ENCODE peak calls at places on chromosome 10, in five cellular contexts. I, A, P, U and R are unnamed samples.

GRCh38 chr10:4812952-4813351 is 13.1 kb upstream of the AKR1E2 start:
- DNase-seq in I (peak; percentile 94), A (no peak), P (no peak), U (no peak), R (peak; percentile 46)

GRCh38 chr10:3738855-3739350 is 46.1 kb downstream of the KLF6 start:
- DNase-seq in I (no peak), A (no peak), P (no peak), U (no peak), R (no peak)

GRCh38 chr10:122051609-122052385 is 62.8 kb downstream of the TACC2 start:
- DNase-seq in I (peak; percentile 71), A (no peak), P (peak; percentile 54), U (no peak), R (peak; percentile 84)

GRCh38 chr10:112801004-112801403 is 149.0 kb upstream of the TCF7L2 start:
- DNase-seq in I (no peak), A (no peak), P (no peak), U (no peak), R (no peak)

GRCh38 chr10:124624875-124625274 is 119.3 kb downstream of the FAM53B start:
- DNase-seq in I (no peak), A (no peak), P (no peak), U (peak; percentile 11), R (no peak)

GRCh38 chr10:18455086-18455884 is 196.1 kb downstream of the NSUN6 start:
- DNase-seq in I (no peak), A (no peak), P (no peak), U (no peak), R (no peak)

GRCh38 chr10:75401569-75402485 is at the start of gene ZNF503:
- DNase-seq in I (peak; percentile 99), A (peak; percentile 56), P (peak; percentile 98), U (peak; percentile 93), R (peak; percentile 99)

GRCh38 chr10:35058134-35058533 is 32.0 kb downstream of the CUL2 start:
- DNase-seq in I (peak; percentile 96), A (no peak), P (no peak), U (no peak), R (peak; percentile 90)

GRCh38 chr10:79355420-79356010 is 8.2 kb downstream of the PPIF start:
- DNase-seq in I (no peak), A (no peak), P (no peak), U (no peak), R (no peak)

GRCh38 chr10:49593998-49594397 is 16.1 kb upstream of the SLC18A3 start:
- DNase-seq in I (no peak), A (no peak), P (no peak), U (no peak), R (no peak)

GRCh38 chr10:85995791-85996190 is 370.8 kb downstream of the GRID1 start:
- DNase-seq in I (peak; percentile 2), A (peak; percentile 6), P (no peak), U (peak; percentile 5), R (peak; percentile 6)

GRCh38 chr10:15504101-15504840 is 133.2 kb upstream of the FAM171A1 start:
- DNase-seq in I (peak; percentile 2), A (no peak), P (no peak), U (no peak), R (peak; percentile 47)

GRCh38 chr10:22590115-22590514 is 124.3 kb downstream of the PIP4K2A start:
- DNase-seq in I (no peak), A (no peak), P (no peak), U (no peak), R (peak; percentile 18)

GRCh38 chr10:52229271-52229931 is 84.7 kb upstream of the DKK1 start:
- DNase-seq in I (peak; percentile 30), A (no peak), P (no peak), U (no peak), R (peak; percentile 27)

GRCh38 chr10:71268247-71268691 is 50.8 kb upstream of the SLC29A3 start:
- DNase-seq in I (peak; percentile 59), A (no peak), P (peak; percentile 55), U (no peak), R (peak; percentile 65)

GRCh38 chr10:96416643-96417042 is 57.8 kb upstream of the OPALIN start:
- DNase-seq in I (peak; percentile 14), A (no peak), P (no peak), U (no peak), R (no peak)

GRCh38 chr10:18659784-18660561 is 742 bp downstream of the ARL5B start:
- DNase-seq in I (peak; percentile 39), A (no peak), P (no peak), U (peak; percentile 46), R (peak; percentile 47)

GRCh38 chr10:17784701-17785100 is 24.4 kb upstream of the MRC1 start:
- DNase-seq in I (peak; percentile 78), A (no peak), P (no peak), U (no peak), R (peak; percentile 37)

GRCh38 chr10:124253006-124253405 is 159.6 kb upstream of the CHST15 start:
- DNase-seq in I (no peak), A (no peak), P (no peak), U (no peak), R (no peak)

GRCh38 chr10:62732841-62733653 is 71.5 kb upstream of the ADO start:
- DNase-seq in I (peak; percentile 96), A (no peak), P (no peak), U (no peak), R (peak; percentile 56)

GRCh38 chr10:95693668-95694534 is at the start of gene TCTN3:
- DNase-seq in I (peak; percentile 99), A (peak; percentile 72), P (peak; percentile 98), U (peak; percentile 96), R (peak; percentile 100)

GRCh38 chr10:62046522-62047239 is 145.2 kb downstream of the ARID5B start:
- DNase-seq in I (peak; percentile 80), A (no peak), P (peak; percentile 43), U (no peak), R (peak; percentile 72)

GRCh38 chr10:124149681-124150080 is 56.3 kb upstream of the CHST15 start:
- DNase-seq in I (no peak), A (peak; percentile 7), P (no peak), U (peak; percentile 95), R (no peak)

GRCh38 chr10:79058899-79059771 is 9.6 kb upstream of the ZMIZ1 start:
- DNase-seq in I (no peak), A (no peak), P (peak; percentile 7), U (no peak), R (no peak)

GRCh38 chr10:117544729-117545140 is 2.2 kb downstream of the EMX2 start:
- DNase-seq in I (no peak), A (no peak), P (no peak), U (no peak), R (no peak)

GRCh38 chr10:128275405-128275804 is 149.2 kb upstream of the MKI67 start:
- DNase-seq in I (no peak), A (peak; percentile 0), P (no peak), U (peak; percentile 77), R (no peak)

GRCh38 chr10:79260803-79261740 is 86.2 kb upstream of the PPIF start:
- DNase-seq in I (peak; percentile 46), A (no peak), P (no peak), U (peak; percentile 0), R (no peak)

GRCh38 chr10:49058341-49059255 is 56.7 kb downstream of the VSTM4 start:
- DNase-seq in I (no peak), A (no peak), P (peak; percentile 50), U (no peak), R (peak; percentile 8)

GRCh38 chr10:125121003-125121402 is 39.4 kb downstream of the CTBP2 start:
- DNase-seq in I (no peak), A (no peak), P (no peak), U (no peak), R (no peak)

GRCh38 chr10:31698169-31698890 is 230.3 kb downstream of the ARHGAP12 start:
- DNase-seq in I (peak; percentile 80), A (no peak), P (peak; percentile 81), U (no peak), R (peak; percentile 97)

GRCh38 chr10:22710139-22710745 is 4.1 kb downstream of the PIP4K2A start:
- DNase-seq in I (no peak), A (no peak), P (no peak), U (no peak), R (peak; percentile 21)

GRCh38 chr10:52391927-52392602 is 78.0 kb downstream of the DKK1 start:
- DNase-seq in I (no peak), A (no peak), P (no peak), U (no peak), R (no peak)

GRCh38 chr10:43203491-43204393 is 63.1 kb downstream of the RASGEF1A start:
- DNase-seq in I (no peak), A (peak; percentile 2), P (peak; percentile 24), U (no peak), R (no peak)

GRCh38 chr10:48614481-48615383 is 9.9 kb upstream of the ARHGAP22 start:
- DNase-seq in I (peak; percentile 50), A (no peak), P (no peak), U (no peak), R (peak; percentile 53)

GRCh38 chr10:88676283-88677060 is 12.2 kb downstream of the LIPF start:
- DNase-seq in I (no peak), A (no peak), P (no peak), U (no peak), R (no peak)

GRCh38 chr10:124650820-124651401 is 93.3 kb downstream of the FAM53B start:
- DNase-seq in I (peak; percentile 31), A (no peak), P (no peak), U (no peak), R (no peak)

GRCh38 chr10:802506-802905 is 113.0 kb upstream of the DIP2C start:
- DNase-seq in I (no peak), A (no peak), P (no peak), U (no peak), R (no peak)

GRCh38 chr10:372566-372965 is 237.3 kb downstream of the ZMYND11 start:
- DNase-seq in I (no peak), A (no peak), P (no peak), U (no peak), R (no peak)

GRCh38 chr10:73759512-73760115 is 15.4 kb downstream of the SEC24C start:
- DNase-seq in I (no peak), A (peak; percentile 42), P (no peak), U (peak; percentile 78), R (no peak)

GRCh38 chr10:7107287-7107686 is 303.5 kb downstream of the SFMBT2 start:
- DNase-seq in I (peak; percentile 80), A (no peak), P (no peak), U (no peak), R (peak; percentile 55)